ENCODE peak calls at places on chromosomes 13 and 19, in four cellular contexts. Y is K562, X is GM12878, U is upper lobe of left lung. G is an unnamed sample.

GRCh38 chr13:99218969-99219368 is 18.3 kb downstream of the UBAC2 start:
- ATAC-seq in Y (peak; percentile 52), U (no peak), X (peak; percentile 67), G (no peak)

GRCh38 chr13:97262058-97262457 is 39.9 kb downstream of the MBNL2 start:
- ATAC-seq in U (no peak), Y (no peak), X (no peak), G (no peak)

GRCh38 chr13:76707360-76707759 is 178.8 kb downstream of the KCTD12 start:
- ATAC-seq in Y (no peak), U (no peak), X (no peak), G (no peak)

GRCh38 chr19:38718747-38719543 is 25.3 kb downstream of the CAPN12 start:
- ATAC-seq in Y (peak; percentile 70), U (peak; percentile 44), X (no peak), G (peak; percentile 60)

GRCh38 chr13:75417647-75418046 is 64.3 kb downstream of the TBC1D4 start:
- ATAC-seq in Y (no peak), U (no peak), X (no peak), G (no peak)

GRCh38 chr19:36421749-36422481 is 3.5 kb upstream of the ZFP82 start:
- ATAC-seq in Y (no peak), X (no peak), U (no peak), G (no peak)

GRCh38 chr19:3554254-3555083 is 2.9 kb downstream of the MFSD12 start:
- ATAC-seq in U (no peak), X (no peak), Y (no peak), G (no peak)

GRCh38 chr19:20321139-20321656 is 154.2 kb downstream of the ZNF486 start:
- ATAC-seq in U (no peak), X (no peak), Y (no peak), G (no peak)

GRCh38 chr13:39273953-39274352 is 235.7 kb downstream of the NHLRC3 start:
- ATAC-seq in Y (no peak), U (no peak), X (peak; percentile 47), G (no peak)

GRCh38 chr19:41816761-41817160 is 20.4 kb downstream of the CEACAM3 start:
- ATAC-seq in U (no peak), X (no peak), Y (no peak), G (no peak)

GRCh38 chr19:35204799-35205732 is 23.5 kb downstream of the FAM187B start:
- ATAC-seq in U (no peak), X (peak; percentile 92), Y (peak; percentile 87), G (no peak)

GRCh38 chr13:51953347-51953746 is 57.9 kb downstream of the ATP7B start:
- ATAC-seq in X (no peak), U (no peak), Y (no peak), G (no peak)

GRCh38 chr19:52622261-52622660 is 15.9 kb downstream of the ZNF83 start:
- ATAC-seq in Y (no peak), X (no peak), U (no peak), G (no peak)

GRCh38 chr13:42328672-42329071 is 56.7 kb downstream of the AKAP11 start:
- ATAC-seq in X (peak; percentile 90), U (no peak), Y (no peak), G (no peak)

GRCh38 chr13:114043421-114044053 is 69.7 kb upstream of the C13orf46 start:
- ATAC-seq in X (peak; percentile 73), U (no peak), Y (no peak), G (peak; percentile 88)

GRCh38 chr19:12052057-12052570 is 647 bp downstream of the ZNF878 start:
- ATAC-seq in Y (no peak), X (peak; percentile 44), U (no peak), G (no peak)

GRCh38 chr19:14782978-14783545 is 4.7 kb upstream of the ADGRE2 start:
- ATAC-seq in U (no peak), X (no peak), Y (no peak), G (no peak)

GRCh38 chr19:17035842-17036424 is 9.3 kb upstream of the CPAMD8 start:
- ATAC-seq in Y (peak; percentile 70), U (no peak), X (no peak), G (no peak)

GRCh38 chr19:49853852-49854849 is 3.2 kb downstream of the PTOV1 start:
- ATAC-seq in U (no peak), X (no peak), Y (no peak), G (no peak)

GRCh38 chr19:5127710-5128109 is 158.8 kb downstream of the KDM4B start:
- ATAC-seq in U (peak; percentile 5), X (no peak), Y (peak; percentile 4), G (no peak)

GRCh38 chr19:14544977-14545715 is 15.8 kb downstream of the TECR start:
- ATAC-seq in Y (no peak), X (no peak), U (peak; percentile 42), G (peak; percentile 55)

GRCh38 chr13:20058476-20058875 is 99.9 kb downstream of the ZMYM2 start:
- ATAC-seq in X (no peak), Y (no peak), U (no peak), G (no peak)

GRCh38 chr19:10473192-10473591 is 30.0 kb downstream of the KEAP1 start:
- ATAC-seq in U (no peak), X (no peak), Y (no peak), G (no peak)

GRCh38 chr19:29676586-29676985 is 11.3 kb downstream of the PLEKHF1 start:
- ATAC-seq in X (no peak), Y (peak; percentile 21), U (peak; percentile 65), G (no peak)

GRCh38 chr19:16671652-16672274 is 10.8 kb downstream of the TMEM38A start:
- ATAC-seq in Y (no peak), X (no peak), U (no peak), G (no peak)

GRCh38 chr13:74092711-74093110 is 41.5 kb downstream of the KLF12 start:
- ATAC-seq in Y (no peak), U (no peak), X (no peak), G (no peak)

GRCh38 chr19:39070888-39071287 is 13.3 kb upstream of the ACP7 start:
- ATAC-seq in X (no peak), U (no peak), Y (no peak), G (no peak)

GRCh38 chr19:6773323-6773931 is 919 bp downstream of the VAV1 start:
- ATAC-seq in U (peak; percentile 55), X (peak; percentile 60), Y (peak; percentile 59), G (no peak)
- TF ChIP-seq POLR2AphosphoS5 in U (no peak), X (peak; percentile 77), Y (no peak), G (no peak)

DNA sequence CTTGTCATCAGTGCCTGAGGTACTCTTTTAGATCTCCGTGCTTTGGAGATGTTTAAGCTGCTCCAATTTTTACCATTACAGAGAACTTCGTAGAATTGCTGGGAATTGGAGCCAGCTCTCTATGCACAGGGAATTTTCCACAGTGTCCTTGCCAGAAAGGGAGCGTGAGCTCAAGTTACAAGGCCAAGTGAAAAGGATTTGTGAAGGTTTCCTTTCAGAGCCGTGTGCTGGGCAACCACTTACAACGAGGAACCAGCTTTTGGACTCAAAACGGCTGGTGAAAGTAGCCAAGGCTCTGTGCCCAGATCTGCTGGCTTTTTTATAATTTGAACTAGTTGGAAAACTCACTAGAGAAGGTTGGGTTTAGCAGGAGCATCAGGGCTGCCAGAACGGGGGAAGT is 82.5 kb downstream of the NUFIP1 start:
- ATAC-seq in Y (no peak), X (no peak), U (no peak), G (peak; percentile 21)
- TF ChIP-seq EP300 in Y (no peak), X (no peak), U (no peak), G (no peak)

GRCh38 chr13:40676007-40676406 is 9.6 kb upstream of the FOXO1 start:
- ATAC-seq in X (peak; percentile 30), U (no peak), Y (no peak), G (no peak)
- H3K4me1 ChIP-seq in X (no peaks in the 10 kb centered on the region), U (no peaks in the 10 kb centered on the region), Y (peaks cover 17% of the 10 kb centered on the region), G (no peaks in the 10 kb centered on the region)

DNA sequence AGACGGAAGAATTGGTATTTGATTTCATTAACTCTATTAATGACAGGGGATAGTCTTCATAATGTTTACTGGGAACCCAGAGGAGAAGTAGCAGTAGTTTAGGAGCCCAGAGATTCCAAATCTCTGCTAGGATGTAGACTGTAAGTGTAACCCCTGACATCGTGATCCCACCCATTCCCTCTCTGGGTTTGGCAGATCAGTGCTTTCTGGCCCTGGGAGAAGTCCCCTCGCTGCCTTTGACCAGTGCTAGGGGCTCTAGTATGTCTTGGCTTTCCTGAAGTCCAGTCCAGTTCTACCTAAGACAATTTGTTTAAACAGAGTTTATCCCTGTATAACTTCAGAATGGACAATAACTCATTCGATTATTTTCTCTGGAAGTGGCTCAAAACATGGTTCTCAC is 11.6 kb downstream of the KLF5 start:
- ATAC-seq in X (no peak), U (no peak), Y (no peak), G (no peak)
- TF ChIP-seq POLR2AphosphoS5 in X (no peak), U (no peak), Y (no peak), G (no peak)

GRCh38 chr13:43425234-43425633 is 361.5 kb downstream of the ENOX1 start:
- ATAC-seq in Y (no peak), X (no peak), U (no peak), G (no peak)

GRCh38 chr13:43426355-43426754 is 360.4 kb downstream of the ENOX1 start:
- ATAC-seq in X (no peak), U (no peak), Y (no peak), G (no peak)

GRCh38 chr13:43424386-43424785 is 362.4 kb downstream of the ENOX1 start:
- ATAC-seq in U (peak; percentile 11), X (no peak), Y (no peak), G (no peak)

DNA sequence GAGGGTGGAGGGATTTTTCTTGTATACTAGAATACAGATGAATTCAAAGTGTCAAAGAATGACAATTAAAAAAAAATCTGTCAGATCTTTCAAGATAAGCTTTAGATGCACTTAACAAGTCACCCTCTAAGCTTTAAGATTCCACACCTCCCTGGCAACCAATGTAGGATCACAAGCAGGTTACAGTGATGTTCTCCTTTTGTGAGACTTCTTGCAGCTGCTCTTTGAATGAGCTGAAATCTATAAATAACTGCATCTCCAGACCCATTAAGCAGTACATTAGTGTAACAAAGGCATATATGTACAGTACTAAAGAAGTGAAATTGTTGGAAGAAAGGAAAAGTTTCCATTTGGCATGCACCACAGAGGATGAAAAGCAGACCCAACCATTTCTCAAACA is 364.7 kb downstream of the ENOX1 start:
- ATAC-seq in X (no peak), Y (no peak), U (no peak), G (no peak)
- TF ChIP-seq EP300 in X (no peak), Y (no peak), U (no peak), G (no peak)

DNA sequence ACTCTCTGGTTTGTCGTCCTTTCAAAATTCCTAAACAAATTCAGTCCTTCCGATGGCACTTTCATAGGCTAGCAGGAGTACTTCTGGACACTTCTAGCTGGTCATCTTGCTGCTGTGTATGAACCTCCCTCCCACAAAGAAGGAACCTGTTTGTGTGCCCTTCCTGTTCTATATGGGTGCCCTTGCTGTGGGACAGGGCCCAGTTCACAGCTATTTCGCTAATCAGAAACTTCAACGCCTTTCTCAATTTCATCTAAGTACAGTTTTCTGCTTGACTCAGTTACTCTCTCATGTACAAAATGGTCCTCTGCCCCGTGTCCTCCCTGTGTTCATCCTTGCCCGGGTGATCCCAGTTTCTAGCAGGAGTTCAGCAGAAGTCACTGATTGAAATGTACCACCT is 96.1 kb downstream of the STARD13 start:
- ATAC-seq in Y (no peak), U (no peak), X (peak; percentile 66), G (no peak)
- H3K4me1 ChIP-seq in Y (no peaks in the 10 kb centered on the region), U (peaks cover 26% of the 10 kb centered on the region), X (peaks cover 38% of the 10 kb centered on the region), G (peaks cover 22% of the 10 kb centered on the region)

GRCh38 chr13:110525328-110526319 is 35.9 kb downstream of the RAB20 start:
- ATAC-seq in Y (peak; percentile 31), U (peak; percentile 70), X (peak; percentile 90), G (no peak)

GRCh38 chr13:110523180-110523579 is 38.3 kb downstream of the RAB20 start:
- ATAC-seq in X (no peak), U (no peak), Y (no peak), G (no peak)

GRCh38 chr13:110521946-110522345 is 39.6 kb downstream of the RAB20 start:
- ATAC-seq in U (no peak), Y (no peak), X (no peak), G (no peak)

GRCh38 chr13:110523838-110524237 is 37.7 kb downstream of the RAB20 start:
- ATAC-seq in U (no peak), X (no peak), Y (no peak), G (no peak)

GRCh38 chr13:110524484-110525254 is 36.9 kb downstream of the RAB20 start:
- ATAC-seq in U (peak; percentile 71), X (no peak), Y (no peak), G (no peak)
- TF ChIP-seq POLR2AphosphoS5 in U (peak; percentile 17), X (no peak), Y (no peak), G (no peak)